ENCODE peak calls at places on chromosomes 11 and 22, in eight cellular contexts. N is IMR-90, P is spleen, Q is right lobe of liver, T is breast epithelium, R is transverse colon, U is stomach, H is body of pancreas. Y is an unnamed sample.

GRCh38 chr11:113142508-113142907 is 171.9 kb upstream of the TTC12 start:
- DNase-seq in N (no peak), P (no peak), Q (no peak), T (no peak), R (no peak), U (no peak), H (no peak), Y (no peak)

GRCh38 chr22:43060213-43060612 is 29.0 kb downstream of the TTLL1 start:
- DNase-seq in N (no peak), P (no peak), Q (no peak), T (no peak), R (peak; percentile 54), U (peak; percentile 30), H (peak; percentile 42), Y (no peak)

GRCh38 chr11:121039971-121040613 is 16.2 kb downstream of the TBCEL start:
- DNase-seq in N (no peak), P (no peak), Q (no peak), T (no peak), R (no peak), U (no peak), H (no peak), Y (no peak)

GRCh38 chr11:9265211-9266131 is at the start of gene DENND5A:
- DNase-seq in N (peak; percentile 83), P (peak; percentile 94), Q (peak; percentile 92), T (peak; percentile 69), R (peak; percentile 77), U (peak; percentile 82), H (peak; percentile 87), Y (peak; percentile 79)

GRCh38 chr11:107590460-107591097 is 368 bp upstream of the ELMOD1 start:
- DNase-seq in N (no peak), P (no peak), Q (no peak), T (no peak), R (no peak), U (no peak), H (no peak), Y (no peak)

GRCh38 chr11:39910087-39910486 is 1549.4 kb downstream of the LRRC4C start:
- DNase-seq in N (no peak), P (no peak), Q (no peak), T (no peak), R (no peak), U (no peak), H (no peak), Y (no peak)

GRCh38 chr22:35443338-35443737 is 43.4 kb downstream of the MCM5 start:
- DNase-seq in N (no peak), P (no peak), Q (no peak), T (no peak), R (no peak), U (no peak), H (no peak), Y (no peak)

GRCh38 chr22:23067023-23067650 is 3.2 kb upstream of the GNAZ start:
- DNase-seq in N (no peak), P (peak; percentile 72), Q (no peak), T (no peak), R (peak; percentile 3), U (peak; percentile 8), H (peak; percentile 10), Y (no peak)

GRCh38 chr11:235998-236773 is at the start of gene SIRT3:
- DNase-seq in N (peak; percentile 65), P (peak; percentile 96), Q (peak; percentile 91), T (peak; percentile 78), R (peak; percentile 92), U (peak; percentile 89), H (peak; percentile 87), Y (peak; percentile 86)
- TF ChIP-seq POLR2A in N (peak; percentile 70), P (peak; percentile 70), Q (peak; percentile 30), T (no peak), R (peak; percentile 88), U (no peak), H (peak; percentile 48), Y (peak; percentile 68)

GRCh38 chr11:47550288-47551052 is 2.5 kb downstream of the CELF1 start:
- DNase-seq in N (no peak), P (peak; percentile 64), Q (no peak), T (no peak), R (no peak), U (no peak), H (no peak), Y (no peak)
- H3K4me3 ChIP-seq in N (no peak overlapping the region), P (no peak overlapping the region), Q (peak overlapping the region; percentile 71), T (no peak overlapping the region), R (no peak overlapping the region), U (no peak overlapping the region), H (no peak overlapping the region), Y (no peak overlapping the region)

GRCh38 chr11:117769530-117769929 is 27.5 kb downstream of the DSCAML1 start:
- DNase-seq in N (no peak), P (no peak), Q (no peak), T (no peak), R (no peak), U (no peak), H (no peak), Y (no peak)
- H3K27me3 ChIP-seq in N (peaks cover 3% of the 10 kb centered on the region), P (no peaks in the 10 kb centered on the region), Q (no peaks in the 10 kb centered on the region), T (no peaks in the 10 kb centered on the region), R (no peaks in the 10 kb centered on the region), U (no peaks in the 10 kb centered on the region), H (no peaks in the 10 kb centered on the region), Y (no peaks in the 10 kb centered on the region)

GRCh38 chr11:34053161-34053686 is 1.7 kb downstream of the CAPRIN1 start:
- DNase-seq in N (peak; percentile 76), P (peak; percentile 95), Q (peak; percentile 81), T (peak; percentile 55), R (peak; percentile 83), U (peak; percentile 77), H (peak; percentile 56), Y (peak; percentile 73)
- TF ChIP-seq POLR2A in N (peak; percentile 57), P (peak; percentile 34), Q (no peak), T (no peak), R (peak; percentile 56), U (no peak), H (no peak), Y (peak; percentile 31)

GRCh38 chr11:73272680-73273038 is 521 bp downstream of the P2RY6 start:
- DNase-seq in N (no peak), P (no peak), Q (no peak), T (no peak), R (no peak), U (peak; percentile 15), H (no peak), Y (no peak)

GRCh38 chr11:73275381-73275750 is 3.2 kb downstream of the P2RY6 start:
- DNase-seq in N (no peak), P (no peak), Q (no peak), T (no peak), R (no peak), U (no peak), H (no peak), Y (no peak)

GRCh38 chr11:73273246-73273890 is 1.2 kb downstream of the P2RY6 start:
- DNase-seq in N (no peak), P (no peak), Q (no peak), T (no peak), R (no peak), U (peak; percentile 15), H (no peak), Y (no peak)

GRCh38 chr11:73277467-73277866 is 5.3 kb downstream of the P2RY6 start:
- DNase-seq in N (no peak), P (no peak), Q (no peak), T (no peak), R (no peak), U (no peak), H (no peak), Y (no peak)

GRCh38 chr11:73274722-73275380 is 2.7 kb downstream of the P2RY6 start:
- DNase-seq in N (no peak), P (no peak), Q (no peak), T (no peak), R (no peak), U (no peak), H (no peak), Y (no peak)
- H3K4me3 ChIP-seq in N (no peak overlapping the region), P (no peak overlapping the region), Q (no peak overlapping the region), T (no peak overlapping the region), R (no peak overlapping the region), U (no peak overlapping the region), H (no peak overlapping the region), Y (no peak overlapping the region)

GRCh38 chr22:27132400-27132799 is 475.0 kb downstream of the MIAT start:
- DNase-seq in N (no peak), P (no peak), Q (no peak), T (no peak), R (no peak), U (no peak), H (no peak), Y (no peak)
- H3K27me3 ChIP-seq in N (peaks cover 10% of the 10 kb centered on the region), P (no peaks in the 10 kb centered on the region), Q (no peaks in the 10 kb centered on the region), T (peaks cover 17% of the 10 kb centered on the region), R (peaks cover 7% of the 10 kb centered on the region), U (no peaks in the 10 kb centered on the region), H (no peaks in the 10 kb centered on the region), Y (no peaks in the 10 kb centered on the region)

GRCh38 chr22:41562461-41562860 is 1.7 kb downstream of the CSDC2 start:
- DNase-seq in N (no peak), P (no peak), Q (no peak), T (no peak), R (no peak), U (no peak), H (no peak), Y (no peak)

GRCh38 chr22:41564563-41564962 is 3.8 kb downstream of the CSDC2 start:
- DNase-seq in N (peak; percentile 46), P (no peak), Q (no peak), T (no peak), R (no peak), U (no peak), H (no peak), Y (no peak)

GRCh38 chr22:41561335-41561734 is 525 bp downstream of the CSDC2 start:
- DNase-seq in N (no peak), P (no peak), Q (no peak), T (no peak), R (no peak), U (no peak), H (no peak), Y (no peak)

GRCh38 chr22:41561788-41562187 is 978 bp downstream of the CSDC2 start:
- DNase-seq in N (no peak), P (no peak), Q (no peak), T (no peak), R (no peak), U (no peak), H (peak; percentile 70), Y (no peak)

DNA sequence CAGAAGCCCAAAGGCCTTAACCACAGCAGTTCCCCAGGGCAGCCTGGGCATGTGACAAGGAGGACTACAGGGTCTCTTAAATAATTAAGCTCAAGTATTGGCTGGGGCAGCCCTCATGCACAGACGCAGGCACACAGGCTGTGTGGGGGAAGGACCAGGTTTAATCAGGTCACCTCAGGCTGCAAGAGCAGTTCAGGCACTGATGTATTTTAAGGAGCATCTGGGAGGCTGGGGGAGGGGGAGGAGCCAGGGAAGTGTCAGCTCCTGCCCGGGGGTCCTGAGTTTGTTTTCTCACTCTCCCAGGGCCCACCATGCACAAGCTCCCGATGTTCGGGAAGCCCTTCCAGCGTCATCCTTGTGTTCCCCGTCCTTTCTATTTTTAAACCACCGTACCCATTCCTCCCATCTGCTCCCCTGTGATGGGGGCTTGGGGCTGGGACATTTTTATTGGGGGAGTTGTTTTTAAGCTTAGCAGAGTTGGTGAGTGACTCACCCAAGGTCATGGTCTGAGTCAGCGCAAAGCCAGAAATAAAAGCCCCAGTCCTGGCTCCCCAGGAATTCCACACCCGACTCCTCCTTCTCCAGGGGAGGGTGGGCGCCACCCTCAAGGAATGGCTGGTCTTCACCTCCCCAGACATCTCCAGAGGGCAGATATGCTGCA is 2.4 kb downstream of the CSDC2 start:
- DNase-seq in N (peak; percentile 85), P (no peak), Q (no peak), T (no peak), R (no peak), U (no peak), H (no peak), Y (no peak)
- TF ChIP-seq POLR2A in N (no peak), P (no peak), Q (no peak), T (no peak), R (no peak), U (no peak), H (no peak), Y (no peak)